ENCODE peak calls at places on chromosomes 7 and 10, in five cellular contexts. S, O, C, V and P are unnamed samples.
A peak's percentile ranks its signal among the peaks of the same experiment; 100 is the strongest.

GRCh38 chr7:140638311-140638791 is 2.3 kb downstream of the DENND2A start:
- DNase-seq in S (no peak), O (peak; percentile 82), C (peak; percentile 77), V (peak; percentile 84), P (no peak)

GRCh38 chr7:5633161-5634106 is 148.0 kb downstream of the RNF216 start:
- DNase-seq in S (no peak), O (no peak), C (no peak), V (peak; percentile 79), P (peak; percentile 45)

GRCh38 chr7:112182749-112183148 is 23.4 kb downstream of the DOCK4 start:
- DNase-seq in S (no peak), O (no peak), C (no peak), V (no peak), P (peak; percentile 46)

GRCh38 chr7:4751398-4751947 is 23.9 kb upstream of the AP5Z1 start:
- DNase-seq in S (no peak), O (no peak), C (no peak), V (no peak), P (no peak)

GRCh38 chr10:13812804-13813203 is 226.0 kb downstream of the PRPF18 start:
- DNase-seq in S (no peak), O (no peak), C (no peak), V (no peak), P (no peak)

GRCh38 chr10:118729641-118730258 is 25.0 kb downstream of the CACUL1 start:
- DNase-seq in S (no peak), O (no peak), C (no peak), V (no peak), P (no peak)

GRCh38 chr7:82631998-82632397 is 188.4 kb upstream of the CACNA2D1 start:
- DNase-seq in S (no peak), O (peak; percentile 58), C (peak; percentile 40), V (no peak), P (no peak)

GRCh38 chr7:291302-292092 is 1.5 kb downstream of the FOXL3 start:
- DNase-seq in S (no peak), O (no peak), C (no peak), V (no peak), P (no peak)

GRCh38 chr10:35611750-35612149 is 6.6 kb downstream of the GJD4 start:
- DNase-seq in S (no peak), O (no peak), C (no peak), V (peak; percentile 50), P (no peak)

GRCh38 chr7:101728888-101729883 is 88.2 kb upstream of the CUX1 start:
- DNase-seq in S (no peak), O (peak; percentile 97), C (peak; percentile 93), V (no peak), P (no peak)

GRCh38 chr7:66576646-66577045 is 52.0 kb upstream of the KCTD7 start:
- DNase-seq in S (no peak), O (no peak), C (no peak), V (no peak), P (no peak)

GRCh38 chr7:131255242-131255641 is 72.4 kb upstream of the MKLN1 start:
- DNase-seq in S (no peak), O (no peak), C (peak; percentile 24), V (no peak), P (no peak)

GRCh38 chr7:92366730-92367129 is 80.6 kb upstream of the GATAD1 start:
- DNase-seq in S (no peak), O (peak; percentile 24), C (peak; percentile 1), V (no peak), P (no peak)

GRCh38 chr7:66167773-66168367 is 37.3 kb upstream of the TPST1 start:
- DNase-seq in S (no peak), O (peak; percentile 96), C (peak; percentile 95), V (no peak), P (peak; percentile 39)

GRCh38 chr10:61271127-61271780 is 181.9 kb downstream of the TMEM26 start:
- DNase-seq in S (no peak), O (peak; percentile 84), C (peak; percentile 87), V (no peak), P (no peak)

GRCh38 chr10:106555599-106555998 is 608.9 kb downstream of the SORCS1 start:
- DNase-seq in S (no peak), O (peak; percentile 8), C (no peak), V (no peak), P (no peak)

GRCh38 chr7:28686418-28686800 is 271.7 kb downstream of the TRIL start:
- DNase-seq in S (peak; percentile 75), O (peak; percentile 79), C (peak; percentile 77), V (peak; percentile 66), P (peak; percentile 49)

GRCh38 chr10:73910401-73910763 is 550 bp upstream of the PLAU start:
- DNase-seq in S (no peak), O (peak; percentile 43), C (no peak), V (no peak), P (peak; percentile 56)

GRCh38 chr7:24786941-24787340 is 29.7 kb upstream of the GSDME start:
- DNase-seq in S (no peak), O (peak; percentile 99), C (peak; percentile 92), V (no peak), P (no peak)

GRCh38 chr7:112986256-112987031 is 100.2 kb downstream of the GPR85 start:
- DNase-seq in S (no peak), O (peak; percentile 59), C (peak; percentile 80), V (no peak), P (no peak)

GRCh38 chr10:97849491-97850402 is at the start of gene GOLGA7B:
- DNase-seq in S (no peak), O (peak; percentile 7), C (no peak), V (peak; percentile 77), P (peak; percentile 92)

GRCh38 chr7:7221602-7222038 is 39.3 kb downstream of the C1GALT1 start:
- DNase-seq in S (no peak), O (peak; percentile 75), C (peak; percentile 72), V (no peak), P (peak; percentile 60)

GRCh38 chr10:18683427-18683826 is 24.2 kb downstream of the ARL5B start:
- DNase-seq in S (no peak), O (peak; percentile 82), C (peak; percentile 51), V (no peak), P (no peak)

GRCh38 chr7:22697897-22698645 is 28.9 kb upstream of the IL6 start:
- DNase-seq in S (no peak), O (no peak), C (no peak), V (no peak), P (no peak)

GRCh38 chr7:50614721-50615518 is 49.7 kb upstream of the DDC start:
- DNase-seq in S (no peak), O (no peak), C (no peak), V (no peak), P (no peak)

DNA sequence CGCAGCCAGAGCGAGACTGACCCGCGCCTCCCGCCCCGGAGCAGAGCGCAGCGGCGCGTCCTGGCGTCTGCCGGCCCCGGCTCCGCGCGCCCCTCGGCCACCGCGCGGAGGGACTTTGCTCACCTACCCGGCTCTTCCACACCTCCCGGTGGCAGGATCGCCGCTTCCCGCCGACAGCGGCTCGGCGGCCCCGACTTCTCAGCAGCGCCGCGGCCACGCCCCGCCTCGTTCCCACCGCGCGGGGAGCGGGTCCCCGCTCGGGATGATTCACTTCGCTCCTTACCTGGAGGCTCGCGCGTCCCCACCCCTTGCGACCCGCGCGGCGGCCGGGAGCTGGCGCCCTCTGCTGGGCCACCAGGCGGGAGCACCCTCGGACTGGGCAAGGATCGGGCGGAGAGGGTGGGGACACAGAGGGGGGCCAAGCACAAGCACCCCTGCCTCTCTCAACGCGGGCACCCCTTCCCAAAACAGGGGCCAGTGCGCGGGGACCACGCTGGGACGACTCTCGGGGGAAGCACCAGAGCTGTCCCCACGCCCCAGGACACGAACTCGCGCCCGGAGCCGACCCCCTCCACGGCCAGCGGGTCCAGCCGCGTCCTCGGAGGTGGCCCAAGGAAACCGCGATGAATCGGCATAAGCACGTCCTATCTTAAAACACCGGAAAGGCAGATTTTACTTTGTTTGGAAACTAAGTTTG is 101.0 kb upstream of the SVIL start:
- DNase-seq in S (peak; percentile 70), O (peak; percentile 67), C (peak; percentile 77), V (peak; percentile 87), P (peak; percentile 97)
- H3K9ac ChIP-seq in S (peak overlapping the region; percentile 86), O (peak overlapping the region; percentile 77), C (peak overlapping the region; percentile 84), V (no peak overlapping the region), P (peak overlapping the region; percentile 73)

DNA sequence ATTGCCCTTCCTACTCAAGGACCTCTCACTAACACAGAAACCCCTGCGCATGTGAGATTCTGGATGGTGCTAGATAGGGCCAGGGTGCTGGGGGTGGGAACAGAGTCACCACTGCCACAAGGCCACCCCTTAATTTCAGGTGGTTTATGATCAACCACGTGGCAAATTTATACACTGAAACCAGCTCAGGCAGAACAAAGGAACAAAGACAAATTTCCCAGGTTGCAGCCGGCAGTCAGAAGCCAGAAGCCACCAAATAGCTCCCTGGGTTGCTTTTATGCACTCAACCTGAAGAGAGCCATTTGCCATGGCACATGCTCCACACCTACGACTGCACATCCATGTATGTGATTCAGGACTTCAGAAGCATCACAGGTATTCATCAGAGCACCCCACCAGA is 2.5 kb downstream of the VOPP1 start:
- DNase-seq in S (no peak), O (no peak), C (no peak), V (peak; percentile 23), P (no peak)
- H3K9ac ChIP-seq in S (peak overlapping the region; percentile 27), O (no peak overlapping the region), C (no peak overlapping the region), V (no peak overlapping the region), P (peak overlapping the region; percentile 78)

GRCh38 chr7:75916685-75917634 is 2.0 kb downstream of the POR start:
- DNase-seq in S (no peak), O (no peak), C (no peak), V (no peak), P (no peak)
- H3K9ac ChIP-seq in S (no peak overlapping the region), O (no peak overlapping the region), C (no peak overlapping the region), V (no peak overlapping the region), P (no peak overlapping the region)

GRCh38 chr7:136868496-136869005 is at the start of gene CHRM2:
- DNase-seq in S (no peak), O (peak; percentile 90), C (peak; percentile 60), V (peak; percentile 46), P (peak; percentile 55)

GRCh38 chr7:136869991-136870798 is 1.7 kb downstream of the CHRM2 start:
- DNase-seq in S (no peak), O (peak; percentile 30), C (peak; percentile 27), V (peak; percentile 37), P (peak; percentile 64)

GRCh38 chr7:136865777-136866176 is 2.7 kb upstream of the CHRM2 start:
- DNase-seq in S (no peak), O (no peak), C (no peak), V (no peak), P (no peak)

GRCh38 chr7:136870799-136871487 is 2.5 kb downstream of the CHRM2 start:
- DNase-seq in S (no peak), O (no peak), C (no peak), V (peak; percentile 26), P (peak; percentile 75)

DNA sequence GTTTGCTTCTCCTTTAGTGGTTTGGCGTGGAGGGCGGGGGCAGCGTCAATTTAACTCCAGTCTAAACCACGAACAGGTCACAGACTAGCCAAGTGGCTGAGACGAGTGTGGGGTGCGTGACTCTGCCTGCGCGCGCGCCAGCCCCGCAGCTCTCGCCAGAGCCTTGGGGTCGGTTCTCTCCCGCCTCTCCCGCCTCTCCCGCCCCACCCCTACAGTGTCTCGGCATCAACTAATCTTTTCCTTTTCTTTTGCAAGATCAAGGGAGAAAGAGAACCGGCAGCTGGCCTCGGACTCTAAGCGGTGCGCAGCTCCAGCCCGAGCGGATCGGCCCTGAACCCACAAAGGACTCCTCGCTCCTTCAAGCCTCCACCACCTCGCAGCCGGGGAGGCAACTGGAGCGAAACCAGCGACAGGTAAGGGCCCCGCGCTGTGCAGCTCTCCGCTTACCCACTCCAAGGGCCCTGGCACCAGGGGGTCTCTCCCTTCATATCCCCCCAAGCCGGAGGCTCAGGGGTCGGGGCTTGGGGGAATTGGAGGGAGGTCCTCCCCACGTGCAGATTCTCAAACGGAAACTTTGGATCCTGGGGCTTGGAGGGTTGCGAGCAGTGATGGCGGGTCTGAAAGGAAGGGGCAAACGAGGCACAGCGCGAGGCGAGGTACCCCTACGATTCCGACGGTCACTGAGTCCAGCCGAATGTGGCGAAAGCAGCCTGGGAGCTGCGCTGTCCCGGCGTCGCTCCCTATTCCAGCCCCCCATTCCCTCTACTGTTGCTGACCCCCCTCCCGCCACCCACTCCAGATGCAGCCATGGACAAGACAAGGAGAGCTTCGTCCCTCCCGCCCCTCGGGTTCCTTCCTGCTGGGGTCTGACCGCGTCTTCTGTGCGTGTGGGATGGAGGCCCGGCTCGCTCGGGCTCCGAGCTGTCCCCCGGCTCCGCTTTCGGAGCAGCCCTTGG is 832 bp downstream of the CHRM2 start:
- DNase-seq in S (no peak), O (peak; percentile 59), C (peak; percentile 32), V (peak; percentile 57), P (peak; percentile 69)
- H3K9ac ChIP-seq in S (peak overlapping the region; percentile 70), O (peak overlapping the region; percentile 98), C (peak overlapping the region; percentile 60), V (no peak overlapping the region), P (no peak overlapping the region)